ENCODE peak calls at places on chromosome 22, in ten cellular contexts. One of them, this sample, is unnamed. For H3K4me1, the result is how much of the 10 kb centered on the place peaks cover.

GRCh38 chr22:50739279-50739691 is 1.3 kb downstream of the ACR start:
- DNase-seq in esophagus squamous epithelium: no peak
- DNase-seq in fibroblast of lung: no peak
- DNase-seq in heart left ventricle: no peak
- DNase-seq in mesendoderm: no peak
- DNase-seq in transverse colon: no peak
- DNase-seq in tibial artery: peak
- DNase-seq in MM.1S: no peak
- DNase-seq in CD8-positive, alpha-beta memory T cell: no peak
- DNase-seq in effector memory CD4-positive, alpha-beta T cell: no peak
- DNase-seq in this sample: no peak

GRCh38 chr22:31753005-31753633 is 700 bp upstream of the DEPDC5 start:
- DNase-seq in effector memory CD4-positive, alpha-beta T cell: no peak
- DNase-seq in MM.1S: no peak
- DNase-seq in fibroblast of lung: no peak
- DNase-seq in tibial artery: peak
- DNase-seq in heart left ventricle: peak
- DNase-seq in transverse colon: peak
- DNase-seq in esophagus squamous epithelium: peak
- DNase-seq in mesendoderm: peak
- DNase-seq in CD8-positive, alpha-beta memory T cell: no peak
- DNase-seq in this sample: peak

GRCh38 chr22:45218974-45219373 is 21.7 kb downstream of the KIAA0930 start:
- DNase-seq in mesendoderm: peak
- DNase-seq in tibial artery: no peak
- DNase-seq in fibroblast of lung: no peak
- DNase-seq in esophagus squamous epithelium: no peak
- DNase-seq in effector memory CD4-positive, alpha-beta T cell: no peak
- DNase-seq in heart left ventricle: no peak
- DNase-seq in transverse colon: no peak
- DNase-seq in MM.1S: no peak
- DNase-seq in CD8-positive, alpha-beta memory T cell: no peak
- DNase-seq in this sample: no peak

GRCh38 chr22:25903294-25903693 is 161.3 kb downstream of the MYO18B start:
- DNase-seq in esophagus squamous epithelium: no peak
- DNase-seq in fibroblast of lung: no peak
- DNase-seq in transverse colon: no peak
- DNase-seq in CD8-positive, alpha-beta memory T cell: no peak
- DNase-seq in effector memory CD4-positive, alpha-beta T cell: no peak
- DNase-seq in heart left ventricle: no peak
- DNase-seq in tibial artery: no peak
- DNase-seq in MM.1S: no peak
- DNase-seq in mesendoderm: peak
- DNase-seq in this sample: no peak

GRCh38 chr22:50714150-50714549 is 23.9 kb upstream of the ACR start:
- DNase-seq in tibial artery: no peak
- DNase-seq in esophagus squamous epithelium: no peak
- DNase-seq in effector memory CD4-positive, alpha-beta T cell: no peak
- DNase-seq in CD8-positive, alpha-beta memory T cell: no peak
- DNase-seq in heart left ventricle: no peak
- DNase-seq in transverse colon: no peak
- DNase-seq in MM.1S: no peak
- DNase-seq in fibroblast of lung: no peak
- DNase-seq in mesendoderm: no peak
- DNase-seq in this sample: no peak

GRCh38 chr22:44133161-44133560 is 47.6 kb upstream of the PARVG start:
- DNase-seq in transverse colon: no peak
- DNase-seq in heart left ventricle: no peak
- DNase-seq in mesendoderm: no peak
- DNase-seq in esophagus squamous epithelium: no peak
- DNase-seq in fibroblast of lung: no peak
- DNase-seq in MM.1S: no peak
- DNase-seq in tibial artery: no peak
- DNase-seq in effector memory CD4-positive, alpha-beta T cell: no peak
- DNase-seq in CD8-positive, alpha-beta memory T cell: no peak
- DNase-seq in this sample: peak

GRCh38 chr22:31253949-31254348 is 38.3 kb downstream of the PIK3IP1 start:
- DNase-seq in tibial artery: no peak
- DNase-seq in fibroblast of lung: no peak
- DNase-seq in transverse colon: peak
- DNase-seq in mesendoderm: peak
- DNase-seq in esophagus squamous epithelium: no peak
- DNase-seq in effector memory CD4-positive, alpha-beta T cell: no peak
- DNase-seq in CD8-positive, alpha-beta memory T cell: no peak
- DNase-seq in MM.1S: no peak
- DNase-seq in heart left ventricle: peak
- DNase-seq in this sample: peak

GRCh38 chr22:24208012-24208749 is 26.9 kb downstream of the SUSD2 start:
- DNase-seq in esophagus squamous epithelium: no peak
- DNase-seq in tibial artery: peak
- DNase-seq in effector memory CD4-positive, alpha-beta T cell: no peak
- DNase-seq in CD8-positive, alpha-beta memory T cell: no peak
- DNase-seq in MM.1S: no peak
- DNase-seq in mesendoderm: no peak
- DNase-seq in heart left ventricle: peak
- DNase-seq in transverse colon: no peak
- DNase-seq in fibroblast of lung: peak
- DNase-seq in this sample: peak

GRCh38 chr22:48004936-48005335 is 1242.5 kb downstream of the TBC1D22A start:
- DNase-seq in tibial artery: no peak
- DNase-seq in mesendoderm: no peak
- DNase-seq in fibroblast of lung: no peak
- DNase-seq in esophagus squamous epithelium: no peak
- DNase-seq in effector memory CD4-positive, alpha-beta T cell: no peak
- DNase-seq in CD8-positive, alpha-beta memory T cell: no peak
- DNase-seq in heart left ventricle: no peak
- DNase-seq in transverse colon: no peak
- DNase-seq in MM.1S: no peak
- DNase-seq in this sample: no peak

GRCh38 chr22:39746600-39747262 is 146.8 kb downstream of the ENTHD1 start:
- DNase-seq in mesendoderm: no peak
- DNase-seq in fibroblast of lung: no peak
- DNase-seq in heart left ventricle: no peak
- DNase-seq in esophagus squamous epithelium: no peak
- DNase-seq in effector memory CD4-positive, alpha-beta T cell: no peak
- DNase-seq in CD8-positive, alpha-beta memory T cell: no peak
- DNase-seq in tibial artery: no peak
- DNase-seq in MM.1S: no peak
- DNase-seq in transverse colon: no peak
- DNase-seq in this sample: no peak

GRCh38 chr22:18119409-18120110 is 9.0 kb downstream of the TUBA8 start:
- DNase-seq in fibroblast of lung: no peak
- DNase-seq in MM.1S: no peak
- DNase-seq in tibial artery: no peak
- DNase-seq in CD8-positive, alpha-beta memory T cell: no peak
- DNase-seq in mesendoderm: no peak
- DNase-seq in esophagus squamous epithelium: no peak
- DNase-seq in heart left ventricle: peak
- DNase-seq in transverse colon: no peak
- DNase-seq in effector memory CD4-positive, alpha-beta T cell: no peak
- DNase-seq in this sample: no peak

GRCh38 chr22:27317156-27317555 is 484.4 kb downstream of the MN1 start:
- DNase-seq in fibroblast of lung: no peak
- DNase-seq in MM.1S: no peak
- DNase-seq in CD8-positive, alpha-beta memory T cell: no peak
- DNase-seq in mesendoderm: peak
- DNase-seq in esophagus squamous epithelium: no peak
- DNase-seq in effector memory CD4-positive, alpha-beta T cell: no peak
- DNase-seq in tibial artery: no peak
- DNase-seq in transverse colon: peak
- DNase-seq in heart left ventricle: no peak
- DNase-seq in this sample: no peak

GRCh38 chr22:27318516-27318915 is 483.0 kb downstream of the MN1 start:
- DNase-seq in tibial artery: no peak
- DNase-seq in transverse colon: peak
- DNase-seq in mesendoderm: peak
- DNase-seq in CD8-positive, alpha-beta memory T cell: no peak
- DNase-seq in esophagus squamous epithelium: no peak
- DNase-seq in effector memory CD4-positive, alpha-beta T cell: no peak
- DNase-seq in heart left ventricle: no peak
- DNase-seq in fibroblast of lung: peak
- DNase-seq in MM.1S: no peak
- DNase-seq in this sample: no peak

GRCh38 chr22:27314276-27314807 is 487.2 kb downstream of the MN1 start:
- DNase-seq in tibial artery: no peak
- DNase-seq in transverse colon: peak
- DNase-seq in heart left ventricle: no peak
- DNase-seq in MM.1S: no peak
- DNase-seq in effector memory CD4-positive, alpha-beta T cell: no peak
- DNase-seq in esophagus squamous epithelium: no peak
- DNase-seq in CD8-positive, alpha-beta memory T cell: no peak
- DNase-seq in fibroblast of lung: no peak
- DNase-seq in mesendoderm: no peak
- DNase-seq in this sample: no peak

GRCh38 chr22:27317961-27318360 is 483.6 kb downstream of the MN1 start:
- DNase-seq in mesendoderm: no peak
- DNase-seq in effector memory CD4-positive, alpha-beta T cell: no peak
- DNase-seq in CD8-positive, alpha-beta memory T cell: no peak
- DNase-seq in fibroblast of lung: no peak
- DNase-seq in MM.1S: no peak
- DNase-seq in transverse colon: peak
- DNase-seq in tibial artery: no peak
- DNase-seq in esophagus squamous epithelium: no peak
- DNase-seq in heart left ventricle: no peak
- DNase-seq in this sample: no peak

GRCh38 chr22:27315833-27316232 is 485.7 kb downstream of the MN1 start:
- DNase-seq in transverse colon: no peak
- DNase-seq in CD8-positive, alpha-beta memory T cell: no peak
- DNase-seq in tibial artery: no peak
- DNase-seq in effector memory CD4-positive, alpha-beta T cell: no peak
- DNase-seq in esophagus squamous epithelium: no peak
- DNase-seq in MM.1S: no peak
- DNase-seq in fibroblast of lung: no peak
- DNase-seq in heart left ventricle: no peak
- DNase-seq in mesendoderm: no peak
- DNase-seq in this sample: no peak
- H3K4me1 ChIP-seq in transverse colon: under half
- H3K4me1 ChIP-seq in CD8-positive, alpha-beta memory T cell: under half
- H3K4me1 ChIP-seq in tibial artery: under half
- H3K4me1 ChIP-seq in effector memory CD4-positive, alpha-beta T cell: under half
- H3K4me1 ChIP-seq in esophagus squamous epithelium: under half
- H3K4me1 ChIP-seq in MM.1S: under half
- H3K4me1 ChIP-seq in fibroblast of lung: under half
- H3K4me1 ChIP-seq in heart left ventricle: under half
- H3K4me1 ChIP-seq in mesendoderm: under half
- H3K4me1 ChIP-seq in this sample: under half

GRCh38 chr22:35846804-35847203 is 129.1 kb downstream of the APOL5 start:
- DNase-seq in heart left ventricle: no peak
- DNase-seq in mesendoderm: no peak
- DNase-seq in CD8-positive, alpha-beta memory T cell: no peak
- DNase-seq in MM.1S: no peak
- DNase-seq in transverse colon: no peak
- DNase-seq in effector memory CD4-positive, alpha-beta T cell: no peak
- DNase-seq in esophagus squamous epithelium: no peak
- DNase-seq in fibroblast of lung: no peak
- DNase-seq in tibial artery: no peak
- DNase-seq in this sample: no peak
- H3K4me1 ChIP-seq in heart left ventricle: under half
- H3K4me1 ChIP-seq in mesendoderm: under half
- H3K4me1 ChIP-seq in CD8-positive, alpha-beta memory T cell: under half
- H3K4me1 ChIP-seq in MM.1S: under half
- H3K4me1 ChIP-seq in transverse colon: under half
- H3K4me1 ChIP-seq in effector memory CD4-positive, alpha-beta T cell: under half
- H3K4me1 ChIP-seq in esophagus squamous epithelium: under half
- H3K4me1 ChIP-seq in fibroblast of lung: under half
- H3K4me1 ChIP-seq in tibial artery: under half
- H3K4me1 ChIP-seq in this sample: under half

GRCh38 chr22:42927966-42928365 is 70.9 kb upstream of the ARFGAP3 start:
- DNase-seq in mesendoderm: no peak
- DNase-seq in esophagus squamous epithelium: no peak
- DNase-seq in MM.1S: no peak
- DNase-seq in fibroblast of lung: no peak
- DNase-seq in heart left ventricle: no peak
- DNase-seq in CD8-positive, alpha-beta memory T cell: no peak
- DNase-seq in effector memory CD4-positive, alpha-beta T cell: no peak
- DNase-seq in tibial artery: no peak
- DNase-seq in transverse colon: no peak
- DNase-seq in this sample: no peak

GRCh38 chr22:42928969-42929837 is 72.1 kb upstream of the ARFGAP3 start:
- DNase-seq in MM.1S: no peak
- DNase-seq in heart left ventricle: no peak
- DNase-seq in effector memory CD4-positive, alpha-beta T cell: no peak
- DNase-seq in transverse colon: no peak
- DNase-seq in mesendoderm: no peak
- DNase-seq in fibroblast of lung: no peak
- DNase-seq in tibial artery: peak
- DNase-seq in CD8-positive, alpha-beta memory T cell: no peak
- DNase-seq in esophagus squamous epithelium: no peak
- DNase-seq in this sample: no peak

GRCh38 chr22:42930810-42931420 is 73.8 kb upstream of the ARFGAP3 start:
- DNase-seq in esophagus squamous epithelium: no peak
- DNase-seq in transverse colon: no peak
- DNase-seq in MM.1S: no peak
- DNase-seq in mesendoderm: peak
- DNase-seq in effector memory CD4-positive, alpha-beta T cell: no peak
- DNase-seq in fibroblast of lung: no peak
- DNase-seq in CD8-positive, alpha-beta memory T cell: no peak
- DNase-seq in heart left ventricle: peak
- DNase-seq in tibial artery: no peak
- DNase-seq in this sample: no peak

GRCh38 chr22:42931421-42932196 is 74.5 kb upstream of the ARFGAP3 start:
- DNase-seq in effector memory CD4-positive, alpha-beta T cell: no peak
- DNase-seq in mesendoderm: no peak
- DNase-seq in MM.1S: no peak
- DNase-seq in tibial artery: no peak
- DNase-seq in CD8-positive, alpha-beta memory T cell: no peak
- DNase-seq in transverse colon: no peak
- DNase-seq in heart left ventricle: no peak
- DNase-seq in esophagus squamous epithelium: no peak
- DNase-seq in fibroblast of lung: no peak
- DNase-seq in this sample: no peak

GRCh38 chr22:42929838-42930155 is 72.7 kb upstream of the ARFGAP3 start:
- DNase-seq in tibial artery: no peak
- DNase-seq in mesendoderm: no peak
- DNase-seq in MM.1S: no peak
- DNase-seq in esophagus squamous epithelium: no peak
- DNase-seq in transverse colon: no peak
- DNase-seq in CD8-positive, alpha-beta memory T cell: no peak
- DNase-seq in fibroblast of lung: no peak
- DNase-seq in heart left ventricle: no peak
- DNase-seq in effector memory CD4-positive, alpha-beta T cell: no peak
- DNase-seq in this sample: no peak
- H3K4me1 ChIP-seq in tibial artery: half or more
- H3K4me1 ChIP-seq in mesendoderm: under half
- H3K4me1 ChIP-seq in MM.1S: under half
- H3K4me1 ChIP-seq in esophagus squamous epithelium: half or more
- H3K4me1 ChIP-seq in transverse colon: under half
- H3K4me1 ChIP-seq in CD8-positive, alpha-beta memory T cell: under half
- H3K4me1 ChIP-seq in fibroblast of lung: under half
- H3K4me1 ChIP-seq in heart left ventricle: half or more
- H3K4me1 ChIP-seq in effector memory CD4-positive, alpha-beta T cell: under half
- H3K4me1 ChIP-seq in this sample: half or more

DNA sequence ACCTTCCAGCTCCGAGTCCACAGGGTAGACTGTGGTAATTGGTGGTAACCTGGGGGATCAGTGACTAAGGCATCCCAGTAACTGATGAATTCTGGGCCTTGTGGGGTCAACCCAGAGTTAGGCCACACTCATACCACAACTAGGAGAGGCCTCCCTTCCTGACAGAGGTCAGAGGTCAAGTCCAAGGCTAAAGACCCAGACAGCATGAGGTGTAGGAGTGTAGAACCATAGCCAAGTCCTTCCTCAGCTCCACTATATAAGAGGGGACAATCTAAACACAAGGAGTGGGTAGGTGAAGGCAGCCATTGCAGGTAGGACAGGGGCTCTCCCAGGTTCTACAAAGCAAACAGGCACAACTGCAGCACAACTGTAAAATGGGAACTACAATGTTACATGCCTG is 4.6 kb downstream of the AP1B1 start:
- DNase-seq in transverse colon: no peak
- DNase-seq in CD8-positive, alpha-beta memory T cell: no peak
- DNase-seq in effector memory CD4-positive, alpha-beta T cell: no peak
- DNase-seq in fibroblast of lung: no peak
- DNase-seq in heart left ventricle: no peak
- DNase-seq in esophagus squamous epithelium: no peak
- DNase-seq in tibial artery: peak
- DNase-seq in MM.1S: no peak
- DNase-seq in mesendoderm: no peak
- DNase-seq in this sample: no peak
- H3K4me1 ChIP-seq in transverse colon: under half
- H3K4me1 ChIP-seq in CD8-positive, alpha-beta memory T cell: under half
- H3K4me1 ChIP-seq in effector memory CD4-positive, alpha-beta T cell: under half
- H3K4me1 ChIP-seq in fibroblast of lung: under half
- H3K4me1 ChIP-seq in heart left ventricle: under half
- H3K4me1 ChIP-seq in esophagus squamous epithelium: under half
- H3K4me1 ChIP-seq in tibial artery: under half
- H3K4me1 ChIP-seq in MM.1S: under half
- H3K4me1 ChIP-seq in mesendoderm: under half
- H3K4me1 ChIP-seq in this sample: under half

This sample was measured in sigmoid colon.